ENCODE peak calls at places on chromosomes 6 and 20, in four cellular contexts. W, V, S and F are unnamed samples.

GRCh38 chr6:149074832-149075258 is 242.7 kb upstream of the TAB2 start:
- DNase-seq in W (peak; percentile 94), V (no peak), S (no peak), F (no peak)

GRCh38 chr20:56859751-56860366 is 230.8 kb downstream of the TFAP2C start:
- DNase-seq in W (no peak), V (no peak), S (no peak), F (no peak)

GRCh38 chr20:21424846-21425245 is 27.5 kb upstream of the NKX2-4 start:
- DNase-seq in W (no peak), V (no peak), S (no peak), F (no peak)

GRCh38 chr6:148407372-148407771 is 64.7 kb downstream of the SASH1 start:
- DNase-seq in W (no peak), V (no peak), S (peak; percentile 30), F (peak; percentile 97)

GRCh38 chr20:10242166-10242565 is 23.5 kb downstream of the SNAP25 start:
- DNase-seq in W (no peak), V (no peak), S (no peak), F (no peak)

GRCh38 chr20:62360854-62361798 is 6.0 kb downstream of the LAMA5 start:
- DNase-seq in W (no peak), V (no peak), S (peak; percentile 90), F (no peak)

GRCh38 chr6:32426338-32426737 is 13.3 kb upstream of the HLA-DRA start:
- DNase-seq in W (no peak), V (no peak), S (no peak), F (no peak)

GRCh38 chr20:47283411-47283810 is 73.1 kb downstream of the ZMYND8 start:
- DNase-seq in W (no peak), V (no peak), S (no peak), F (no peak)

GRCh38 chr20:25220810-25221591 is 25.5 kb downstream of the ENTPD6 start:
- DNase-seq in W (no peak), V (no peak), S (no peak), F (no peak)

GRCh38 chr6:8219352-8219943 is 117.1 kb upstream of the EEF1E1 start:
- DNase-seq in W (peak; percentile 53), V (peak; percentile 62), S (peak; percentile 27), F (peak; percentile 63)

GRCh38 chr20:8545212-8545611 is 413.1 kb downstream of the PLCB1 start:
- DNase-seq in W (no peak), V (no peak), S (no peak), F (peak; percentile 18)

GRCh38 chr6:12022903-12023522 is 10.9 kb downstream of the HIVEP1 start:
- DNase-seq in W (no peak), V (peak; percentile 31), S (no peak), F (no peak)

GRCh38 chr6:52507557-52508260 is 69.2 kb downstream of the TRAM2 start:
- DNase-seq in W (no peak), V (peak; percentile 59), S (peak; percentile 26), F (peak; percentile 81)

GRCh38 chr6:84553527-84553926 is 210.9 kb downstream of the TBX18 start:
- DNase-seq in W (no peak), V (no peak), S (no peak), F (no peak)

GRCh38 chr20:39019805-39020325 is 57.7 kb downstream of the DHX35 start:
- DNase-seq in W (no peak), V (no peak), S (no peak), F (no peak)

GRCh38 chr6:113018351-113019151 is 671.4 kb downstream of the RFPL4B start:
- DNase-seq in W (no peak), V (no peak), S (no peak), F (peak; percentile 74)

GRCh38 chr6:151289399-151290007 is 49.7 kb downstream of the AKAP12 start:
- DNase-seq in W (no peak), V (no peak), S (no peak), F (no peak)

GRCh38 chr20:25213566-25214415 is 18.3 kb downstream of the ENTPD6 start:
- DNase-seq in W (no peak), V (no peak), S (no peak), F (no peak)

GRCh38 chr6:18247002-18247401 is 17.3 kb downstream of the DEK start:
- DNase-seq in W (no peak), V (no peak), S (no peak), F (no peak)

GRCh38 chr20:46243707-46244628 is 64.3 kb downstream of the CDH22 start:
- DNase-seq in W (no peak), V (no peak), S (no peak), F (peak; percentile 4)

GRCh38 chr6:100300221-100300736 is 164.4 kb downstream of the SIM1 start:
- DNase-seq in W (peak; percentile 71), V (no peak), S (peak; percentile 94), F (peak; percentile 95)

GRCh38 chr6:124927806-124928205 is 34.4 kb upstream of the RNF217 start:
- DNase-seq in W (no peak), V (no peak), S (no peak), F (peak; percentile 84)

GRCh38 chr6:109440325-109441068 is at the start of the genes PPIL6 and SMPD2:
- DNase-seq in W (peak; percentile 77), V (peak; percentile 95), S (peak; percentile 83), F (peak; percentile 87)

GRCh38 chr6:7707787-7708186 is 18.1 kb upstream of the BMP6 start:
- DNase-seq in W (no peak), V (no peak), S (no peak), F (peak; percentile 61)

GRCh38 chr20:33099842-33100538 is 20.5 kb downstream of the BPIFB4 start:
- DNase-seq in W (no peak), V (no peak), S (peak; percentile 41), F (no peak)

GRCh38 chr20:48326868-48327267 is 500.9 kb downstream of the PREX1 start:
- DNase-seq in W (no peak), V (no peak), S (no peak), F (no peak)

GRCh38 chr6:65787787-65788186 is 80.8 kb upstream of the EYS start:
- DNase-seq in W (no peak), V (no peak), S (no peak), F (no peak)

GRCh38 chr6:113634352-113635163 is 222.6 kb upstream of the MARCKS start:
- DNase-seq in W (no peak), V (no peak), S (peak; percentile 51), F (peak; percentile 87)

GRCh38 chr6:168370310-168370991 is 50.9 kb upstream of the DACT2 start:
- DNase-seq in W (peak; percentile 39), V (peak; percentile 92), S (peak; percentile 50), F (no peak)
- TF ChIP-seq MAZ in W (no peak), V (no peak), S (no peak), F (no peak)

DNA sequence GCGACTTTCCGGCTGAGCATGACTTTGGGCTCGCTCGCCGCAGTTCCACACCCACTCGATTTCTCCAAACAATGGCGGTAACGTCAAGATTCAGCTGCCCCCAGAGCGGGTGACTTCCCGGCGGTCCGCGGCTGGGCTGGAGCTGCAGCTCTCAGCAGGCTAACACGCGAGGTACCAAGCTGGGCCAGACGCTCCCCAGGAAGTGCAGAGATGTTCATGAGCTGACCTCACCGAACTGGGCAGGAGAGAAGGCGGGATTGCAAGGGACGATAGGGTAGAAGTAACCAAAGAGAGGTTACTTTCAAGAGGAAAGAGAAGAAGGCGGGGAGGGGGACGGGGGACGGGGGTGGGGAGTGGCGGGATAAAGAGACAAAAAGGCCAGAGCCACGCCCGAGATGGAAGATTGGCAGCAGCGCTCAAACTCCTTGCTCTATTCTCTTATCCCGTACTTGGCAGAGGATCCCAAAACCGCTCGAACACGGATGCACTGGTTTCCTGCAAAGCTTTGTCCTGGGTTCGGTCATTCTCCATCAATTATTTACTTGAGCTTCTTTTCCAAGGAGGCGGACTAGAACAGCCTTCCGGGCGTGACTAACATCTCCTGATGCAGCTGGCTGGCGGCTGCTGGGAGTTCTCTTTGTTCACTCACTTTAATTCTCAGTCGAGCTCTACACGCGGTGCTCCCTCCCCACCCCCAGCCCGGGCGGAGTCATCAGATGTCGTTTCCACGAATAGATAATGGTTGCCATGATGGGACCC is at the start of gene MTCL3:
- DNase-seq in W (no peak), V (no peak), S (peak; percentile 93), F (peak; percentile 63)
- TF ChIP-seq MAZ in W (no peak), V (no peak), S (no peak), F (no peak)

GRCh38 chr6:53702316-53702715 is 36.8 kb upstream of the KLHL31 start:
- DNase-seq in W (no peak), V (no peak), S (no peak), F (no peak)

GRCh38 chr6:53706525-53706924 is 41.0 kb upstream of the KLHL31 start:
- DNase-seq in W (no peak), V (no peak), S (no peak), F (no peak)

GRCh38 chr6:53701333-53702073 is 35.9 kb upstream of the KLHL31 start:
- DNase-seq in W (no peak), V (no peak), S (no peak), F (no peak)

GRCh38 chr6:53704700-53705099 is 39.1 kb upstream of the KLHL31 start:
- DNase-seq in W (no peak), V (no peak), S (no peak), F (no peak)

GRCh38 chr6:53703047-53703446 is 37.5 kb upstream of the KLHL31 start:
- DNase-seq in W (no peak), V (no peak), S (no peak), F (no peak)
- TF ChIP-seq MAZ in W (no peak), V (no peak), S (no peak), F (no peak)

GRCh38 chr20:23889775-23890187 is 10.2 kb upstream of the CST5 start:
- DNase-seq in W (peak; percentile 74), V (peak; percentile 44), S (peak; percentile 68), F (peak; percentile 24)
- TF ChIP-seq MAZ in W (no peak), V (no peak), S (no peak), F (no peak)

DNA sequence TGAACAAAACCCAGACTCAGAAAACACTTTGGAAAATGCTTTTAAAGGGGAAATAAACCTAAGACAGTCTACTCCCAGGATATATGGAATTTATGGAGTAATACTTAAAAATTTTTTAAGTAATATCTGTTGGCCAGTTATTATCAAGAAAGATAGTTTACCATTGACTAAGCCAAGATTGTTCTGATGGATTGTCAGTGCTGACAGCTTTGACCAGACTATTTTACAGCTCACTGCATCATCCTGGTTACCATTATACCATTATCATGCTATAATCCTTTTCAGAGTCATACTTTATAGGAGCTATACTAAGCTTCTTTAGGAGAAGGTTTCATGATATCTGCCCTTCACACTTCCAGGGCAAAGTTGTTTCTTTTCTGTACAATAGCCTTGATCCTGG is 16.4 kb downstream of the GTF2H5 start:
- DNase-seq in W (no peak), V (no peak), S (no peak), F (peak; percentile 52)
- TF ChIP-seq MAZ in W (no peak), V (no peak), S (no peak), F (no peak)